ENCODE peak calls at places on chromosomes 1 and 21, in seven cellular contexts. A is NT2/D1; S is AG10803; R is AG20443; T is HL-60; F is BE2C; Q is CD4-positive, CD25-positive, alpha-beta regulatory T cell. J is an unnamed sample.
A peak's percentile ranks its signal among the peaks of the same experiment; 100 is the strongest.

GRCh38 chr1:83742446-83742845 is 256.5 kb downstream of the TTLL7 start:
- DNase-seq in S (peak; percentile 3), T (no peak), Q (no peak), F (no peak), A (no peak), R (peak; percentile 32), J (no peak)

GRCh38 chr1:226402615-226403521 is 5.0 kb downstream of the PARP1 start:
- DNase-seq in S (no peak), Q (no peak), F (no peak), T (no peak), R (no peak), A (no peak), J (no peak)

GRCh38 chr1:161930064-161930463 is 93.6 kb downstream of the OLFML2B start:
- DNase-seq in R (peak; percentile 42), F (no peak), T (no peak), Q (no peak), S (peak; percentile 64), A (no peak), J (no peak)

GRCh38 chr1:95080446-95080845 is 7.7 kb upstream of the ALG14 start:
- DNase-seq in R (no peak), Q (no peak), S (no peak), A (no peak), F (no peak), T (no peak), J (no peak)

GRCh38 chr1:77889671-77890070 is 1.2 kb downstream of the NEXN start:
- DNase-seq in A (no peak), S (peak; percentile 73), Q (no peak), T (no peak), R (peak; percentile 35), F (no peak), J (peak; percentile 82)

GRCh38 chr1:86758570-86758969 is 54.2 kb downstream of the SH3GLB1 start:
- DNase-seq in Q (no peak), T (no peak), S (no peak), R (no peak), A (no peak), F (no peak), J (no peak)

GRCh38 chr21:25107708-25108107 is 499.6 kb downstream of the MRPL39 start:
- DNase-seq in T (peak; percentile 35), R (peak; percentile 4), S (peak; percentile 70), F (peak; percentile 29), A (peak; percentile 8), Q (no peak), J (no peak)

GRCh38 chr21:34965200-34966174 is 83.6 kb downstream of the RUNX1 start:
- DNase-seq in S (peak; percentile 69), Q (no peak), R (peak; percentile 51), F (no peak), T (no peak), A (no peak), J (peak; percentile 69)

GRCh38 chr1:98870959-98871903 is 133.4 kb downstream of the PLPPR5 start:
- DNase-seq in Q (peak; percentile 94), S (no peak), R (no peak), A (no peak), F (peak; percentile 7), T (peak; percentile 67), J (no peak)

GRCh38 chr1:81596341-81596740 is 204.4 kb upstream of the ADGRL2 start:
- DNase-seq in R (no peak), T (no peak), A (no peak), S (no peak), F (no peak), Q (no peak), J (no peak)

GRCh38 chr1:183911285-183911684 is 106.4 kb downstream of the RGL1 start:
- DNase-seq in Q (peak; percentile 41), R (no peak), S (no peak), F (no peak), A (no peak), T (peak; percentile 13), J (no peak)

GRCh38 chr1:7489586-7489985 is 281.5 kb upstream of the VAMP3 start:
- DNase-seq in A (no peak), R (no peak), F (no peak), S (no peak), T (no peak), Q (no peak), J (peak; percentile 63)

GRCh38 chr1:24555591-24556413 is at the start of gene NCMAP:
- DNase-seq in S (no peak), T (no peak), R (no peak), Q (no peak), F (no peak), A (no peak), J (no peak)

GRCh38 chr1:208068441-208068840 is 157.5 kb upstream of the CD34 start:
- DNase-seq in S (no peak), T (no peak), Q (no peak), A (no peak), F (no peak), R (no peak), J (no peak)

GRCh38 chr1:52662645-52663313 is 29.8 kb downstream of the SHISAL2A start:
- DNase-seq in S (no peak), R (peak; percentile 32), Q (no peak), F (peak; percentile 60), A (peak; percentile 91), T (no peak), J (peak; percentile 82)

GRCh38 chr21:26686278-26686677 is 113.2 kb upstream of the CYYR1 start:
- DNase-seq in A (peak; percentile 20), Q (peak; percentile 58), R (peak; percentile 10), S (peak; percentile 21), F (peak; percentile 67), T (no peak), J (no peak)

GRCh38 chr1:38558476-38559179 is 300.9 kb downstream of the RRAGC start:
- DNase-seq in F (peak; percentile 74), R (no peak), T (no peak), S (no peak), A (peak; percentile 71), Q (no peak), J (no peak)

GRCh38 chr1:161069731-161070270 is at the start of gene ARHGAP30:
- DNase-seq in S (no peak), R (no peak), T (peak; percentile 99), Q (peak; percentile 98), F (no peak), A (no peak), J (peak; percentile 62)

GRCh38 chr1:125065092-125065820 is 3880.5 kb downstream of the SRGAP2C start:
- DNase-seq in A (no peak), R (no peak), S (no peak), T (no peak), F (no peak), Q (no peak), J (no peak)

GRCh38 chr1:2822621-2823145 is 21.2 kb upstream of the TTC34 start:
- DNase-seq in S (no peak), T (no peak), R (no peak), Q (no peak), A (no peak), F (no peak), J (peak; percentile 69)

J was measured in osteoblast.